ENCODE peak calls at places on chromosomes 11 and 22, in six cellular contexts. One of them, this sample, is unnamed.

GRCh38 chr11:72263363-72263762 is 19.4 kb upstream of the PHOX2A start:
- DNase-seq in spleen: no peak
- DNase-seq in fibroblast of pulmonary artery: peak
- DNase-seq in GM06990: no peak
- DNase-seq in lower leg skin: no peak
- DNase-seq in Calu3: no peak
- DNase-seq in this sample: no peak

GRCh38 chr11:112529071-112529470 is 268.4 kb upstream of the PLET1 start:
- DNase-seq in spleen: no peak
- DNase-seq in fibroblast of pulmonary artery: no peak
- DNase-seq in GM06990: no peak
- DNase-seq in lower leg skin: no peak
- DNase-seq in Calu3: no peak
- DNase-seq in this sample: no peak

GRCh38 chr22:27318516-27318915 is 483.0 kb downstream of the MN1 start:
- DNase-seq in spleen: no peak
- DNase-seq in fibroblast of pulmonary artery: peak
- DNase-seq in GM06990: no peak
- DNase-seq in lower leg skin: peak
- DNase-seq in Calu3: no peak
- DNase-seq in this sample: no peak

GRCh38 chr22:33921576-33922181 is 1.4 kb upstream of the LARGE1 start:
- DNase-seq in spleen: peak
- DNase-seq in fibroblast of pulmonary artery: peak
- DNase-seq in GM06990: peak
- DNase-seq in lower leg skin: peak
- DNase-seq in Calu3: peak
- DNase-seq in this sample: peak

GRCh38 chr11:66600219-66600923 is 7.4 kb downstream of the CCS start:
- DNase-seq in spleen: no peak
- DNase-seq in fibroblast of pulmonary artery: peak
- DNase-seq in GM06990: no peak
- DNase-seq in lower leg skin: no peak
- DNase-seq in Calu3: no peak
- DNase-seq in this sample: no peak

GRCh38 chr11:12786891-12787290 is 112.7 kb downstream of the TEAD1 start:
- DNase-seq in spleen: no peak
- DNase-seq in fibroblast of pulmonary artery: no peak
- DNase-seq in GM06990: no peak
- DNase-seq in lower leg skin: no peak
- DNase-seq in Calu3: no peak
- DNase-seq in this sample: no peak

GRCh38 chr11:125401746-125402145 is 94.3 kb downstream of the FEZ1 start:
- DNase-seq in spleen: peak
- DNase-seq in fibroblast of pulmonary artery: peak
- DNase-seq in GM06990: no peak
- DNase-seq in lower leg skin: no peak
- DNase-seq in Calu3: no peak
- DNase-seq in this sample: no peak

GRCh38 chr11:69911310-69912160 is 92.3 kb upstream of the FGF3 start:
- DNase-seq in spleen: peak
- DNase-seq in fibroblast of pulmonary artery: no peak
- DNase-seq in GM06990: no peak
- DNase-seq in lower leg skin: peak
- DNase-seq in Calu3: no peak
- DNase-seq in this sample: no peak

GRCh38 chr11:134587345-134587744 is 175.3 kb upstream of the B3GAT1 start:
- DNase-seq in spleen: no peak
- DNase-seq in fibroblast of pulmonary artery: no peak
- DNase-seq in GM06990: no peak
- DNase-seq in lower leg skin: no peak
- DNase-seq in Calu3: no peak
- DNase-seq in this sample: no peak

GRCh38 chr11:93936416-93936815 is 84.7 kb upstream of the HEPHL1 start:
- DNase-seq in spleen: no peak
- DNase-seq in fibroblast of pulmonary artery: no peak
- DNase-seq in GM06990: no peak
- DNase-seq in lower leg skin: no peak
- DNase-seq in Calu3: no peak
- DNase-seq in this sample: no peak

GRCh38 chr22:42892571-42893316 is 35.7 kb upstream of the ARFGAP3 start:
- DNase-seq in spleen: peak
- DNase-seq in fibroblast of pulmonary artery: no peak
- DNase-seq in GM06990: no peak
- DNase-seq in lower leg skin: no peak
- DNase-seq in Calu3: no peak
- DNase-seq in this sample: no peak

GRCh38 chr11:130916910-130917309 is 631 bp upstream of the SNX19 start:
- DNase-seq in spleen: peak
- DNase-seq in fibroblast of pulmonary artery: no peak
- DNase-seq in GM06990: no peak
- DNase-seq in lower leg skin: no peak
- DNase-seq in Calu3: no peak
- DNase-seq in this sample: no peak

GRCh38 chr11:66845143-66845875 is 2.1 kb downstream of the RCE1 start:
- DNase-seq in spleen: peak
- DNase-seq in fibroblast of pulmonary artery: no peak
- DNase-seq in GM06990: no peak
- DNase-seq in lower leg skin: peak
- DNase-seq in Calu3: no peak
- DNase-seq in this sample: no peak

GRCh38 chr11:129703846-129704245 is 111.8 kb upstream of the TMEM45B start:
- DNase-seq in spleen: no peak
- DNase-seq in fibroblast of pulmonary artery: peak
- DNase-seq in GM06990: no peak
- DNase-seq in lower leg skin: peak
- DNase-seq in Calu3: no peak
- DNase-seq in this sample: no peak

DNA sequence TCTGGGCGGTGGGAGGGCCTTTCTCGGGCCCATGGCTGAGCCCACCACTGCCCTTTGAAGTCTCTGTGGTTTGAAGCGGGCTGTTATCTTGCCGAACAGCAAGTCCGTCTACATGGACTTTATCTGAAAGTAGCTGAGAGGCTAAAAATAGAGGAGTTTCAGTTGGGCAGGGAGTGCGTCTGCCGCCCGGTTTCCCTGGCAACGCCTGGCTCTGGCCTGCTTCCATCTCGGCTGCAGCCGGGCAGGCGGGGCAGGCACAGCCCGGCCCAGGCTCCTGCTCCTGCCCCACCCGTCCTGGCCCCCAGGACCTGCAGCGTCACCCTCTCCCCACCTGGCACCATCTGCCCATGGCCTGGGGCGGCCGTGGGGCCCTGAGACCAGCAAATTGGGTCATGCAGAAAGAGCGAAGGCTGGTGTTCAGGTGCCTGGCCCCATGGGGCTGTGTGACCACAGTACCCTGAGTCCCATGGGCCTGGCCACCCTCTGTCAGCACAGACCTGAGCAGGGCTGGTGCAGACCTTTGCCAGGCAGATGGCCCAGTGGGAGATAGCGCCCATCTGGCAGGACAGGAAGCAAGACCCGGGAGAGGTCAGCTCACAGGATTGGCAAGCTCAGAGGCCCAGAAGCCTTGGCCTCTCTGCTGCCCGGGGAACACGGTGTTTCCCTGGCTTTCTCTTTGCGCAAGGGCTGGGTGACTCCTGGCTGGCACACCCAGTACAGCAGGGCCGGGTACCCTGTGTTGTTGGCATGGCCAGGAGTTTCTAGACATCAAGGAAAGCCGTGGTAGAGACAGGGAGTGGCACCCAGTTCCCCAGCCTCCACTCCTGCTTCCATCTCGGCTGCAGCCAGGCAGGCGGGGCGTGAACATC is 79.1 kb upstream of the KCNQ1OT1 start:
- DNase-seq in spleen: peak
- DNase-seq in fibroblast of pulmonary artery: peak
- DNase-seq in GM06990: peak
- DNase-seq in lower leg skin: peak
- DNase-seq in Calu3: peak
- DNase-seq in this sample: peak
- TF ChIP-seq CTCF in spleen: peak
- TF ChIP-seq CTCF in fibroblast of pulmonary artery: no peak
- TF ChIP-seq CTCF in GM06990: no peak
- TF ChIP-seq CTCF in lower leg skin: no peak
- TF ChIP-seq CTCF in Calu3: no peak
- TF ChIP-seq CTCF in this sample: no peak

DNA sequence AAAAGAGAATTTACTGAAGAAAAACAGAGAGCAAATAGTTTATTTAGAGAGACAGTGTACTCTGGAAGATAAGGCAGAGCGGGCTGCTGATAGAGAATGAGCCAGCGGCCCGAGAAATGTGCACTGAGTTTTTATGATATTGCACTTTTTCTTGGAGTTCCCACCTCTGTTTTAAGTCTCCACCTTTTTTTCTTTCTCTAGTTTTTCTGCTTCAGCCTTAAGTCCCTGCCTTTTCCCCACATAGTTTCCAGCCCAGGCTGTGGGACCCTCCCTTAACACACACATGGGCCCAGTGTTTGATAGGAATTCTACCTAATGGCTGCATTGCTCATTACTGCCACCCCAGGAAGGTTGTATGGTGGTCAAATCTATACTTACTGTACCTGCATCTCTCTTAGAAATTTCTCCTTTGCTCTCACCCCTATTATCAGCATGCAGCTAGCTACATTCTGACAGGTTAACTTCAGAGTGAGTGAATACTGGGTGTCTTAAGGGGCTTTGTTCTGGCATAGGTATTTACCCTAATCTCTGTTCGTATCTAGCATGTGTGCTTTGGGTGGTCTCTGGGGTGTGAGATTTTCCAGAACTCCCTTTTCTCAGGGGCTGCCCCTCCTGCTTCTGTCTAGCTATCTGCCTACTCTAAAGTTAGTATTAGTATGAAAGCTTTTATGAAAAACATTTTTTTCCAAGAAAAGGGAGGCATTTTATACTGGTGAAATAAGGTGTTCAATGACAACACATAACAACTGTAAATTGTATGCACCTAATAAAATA is 127.3 kb upstream of the TOP3B start:
- DNase-seq in spleen: no peak
- DNase-seq in fibroblast of pulmonary artery: no peak
- DNase-seq in GM06990: no peak
- DNase-seq in lower leg skin: no peak
- DNase-seq in Calu3: no peak
- DNase-seq in this sample: no peak
- TF ChIP-seq CTCF in spleen: no peak
- TF ChIP-seq CTCF in fibroblast of pulmonary artery: peak
- TF ChIP-seq CTCF in GM06990: peak
- TF ChIP-seq CTCF in lower leg skin: no peak
- TF ChIP-seq CTCF in Calu3: peak
- TF ChIP-seq CTCF in this sample: peak

GRCh38 chr22:28769394-28770085 is 3.0 kb upstream of the CCDC117 start:
- DNase-seq in spleen: peak
- DNase-seq in fibroblast of pulmonary artery: no peak
- DNase-seq in GM06990: no peak
- DNase-seq in lower leg skin: peak
- DNase-seq in Calu3: no peak
- DNase-seq in this sample: no peak

GRCh38 chr22:28774378-28774777 is 1.9 kb downstream of the CCDC117 start:
- DNase-seq in spleen: peak
- DNase-seq in fibroblast of pulmonary artery: no peak
- DNase-seq in GM06990: no peak
- DNase-seq in lower leg skin: peak
- DNase-seq in Calu3: no peak
- DNase-seq in this sample: no peak

GRCh38 chr22:28773461-28773867 is 969 bp downstream of the CCDC117 start:
- DNase-seq in spleen: no peak
- DNase-seq in fibroblast of pulmonary artery: peak
- DNase-seq in GM06990: peak
- DNase-seq in lower leg skin: no peak
- DNase-seq in Calu3: no peak
- DNase-seq in this sample: peak

GRCh38 chr22:28771195-28771791 is 1.2 kb upstream of the CCDC117 start:
- DNase-seq in spleen: no peak
- DNase-seq in fibroblast of pulmonary artery: no peak
- DNase-seq in GM06990: no peak
- DNase-seq in lower leg skin: peak
- DNase-seq in Calu3: no peak
- DNase-seq in this sample: no peak

GRCh38 chr22:28772633-28773460 is at the start of gene CCDC117:
- DNase-seq in spleen: peak
- DNase-seq in fibroblast of pulmonary artery: peak
- DNase-seq in GM06990: peak
- DNase-seq in lower leg skin: peak
- DNase-seq in Calu3: peak
- DNase-seq in this sample: peak
- TF ChIP-seq CTCF in spleen: peak
- TF ChIP-seq CTCF in fibroblast of pulmonary artery: no peak
- TF ChIP-seq CTCF in GM06990: no peak
- TF ChIP-seq CTCF in lower leg skin: no peak
- TF ChIP-seq CTCF in Calu3: peak
- TF ChIP-seq CTCF in this sample: peak

GRCh38 chr11:75497788-75498404 is 27.8 kb downstream of the GDPD5 start:
- DNase-seq in spleen: no peak
- DNase-seq in fibroblast of pulmonary artery: no peak
- DNase-seq in GM06990: no peak
- DNase-seq in lower leg skin: no peak
- DNase-seq in Calu3: no peak
- DNase-seq in this sample: no peak

GRCh38 chr11:75498556-75499255 is 27.0 kb downstream of the GDPD5 start:
- DNase-seq in spleen: no peak
- DNase-seq in fibroblast of pulmonary artery: no peak
- DNase-seq in GM06990: no peak
- DNase-seq in lower leg skin: no peak
- DNase-seq in Calu3: no peak
- DNase-seq in this sample: no peak

GRCh38 chr11:75492181-75492820 is 33.4 kb downstream of the GDPD5 start:
- DNase-seq in spleen: peak
- DNase-seq in fibroblast of pulmonary artery: no peak
- DNase-seq in GM06990: peak
- DNase-seq in lower leg skin: no peak
- DNase-seq in Calu3: peak
- DNase-seq in this sample: peak

GRCh38 chr11:75499423-75500305 is 26.1 kb downstream of the GDPD5 start:
- DNase-seq in spleen: no peak
- DNase-seq in fibroblast of pulmonary artery: peak
- DNase-seq in GM06990: no peak
- DNase-seq in lower leg skin: peak
- DNase-seq in Calu3: no peak
- DNase-seq in this sample: no peak

DNA sequence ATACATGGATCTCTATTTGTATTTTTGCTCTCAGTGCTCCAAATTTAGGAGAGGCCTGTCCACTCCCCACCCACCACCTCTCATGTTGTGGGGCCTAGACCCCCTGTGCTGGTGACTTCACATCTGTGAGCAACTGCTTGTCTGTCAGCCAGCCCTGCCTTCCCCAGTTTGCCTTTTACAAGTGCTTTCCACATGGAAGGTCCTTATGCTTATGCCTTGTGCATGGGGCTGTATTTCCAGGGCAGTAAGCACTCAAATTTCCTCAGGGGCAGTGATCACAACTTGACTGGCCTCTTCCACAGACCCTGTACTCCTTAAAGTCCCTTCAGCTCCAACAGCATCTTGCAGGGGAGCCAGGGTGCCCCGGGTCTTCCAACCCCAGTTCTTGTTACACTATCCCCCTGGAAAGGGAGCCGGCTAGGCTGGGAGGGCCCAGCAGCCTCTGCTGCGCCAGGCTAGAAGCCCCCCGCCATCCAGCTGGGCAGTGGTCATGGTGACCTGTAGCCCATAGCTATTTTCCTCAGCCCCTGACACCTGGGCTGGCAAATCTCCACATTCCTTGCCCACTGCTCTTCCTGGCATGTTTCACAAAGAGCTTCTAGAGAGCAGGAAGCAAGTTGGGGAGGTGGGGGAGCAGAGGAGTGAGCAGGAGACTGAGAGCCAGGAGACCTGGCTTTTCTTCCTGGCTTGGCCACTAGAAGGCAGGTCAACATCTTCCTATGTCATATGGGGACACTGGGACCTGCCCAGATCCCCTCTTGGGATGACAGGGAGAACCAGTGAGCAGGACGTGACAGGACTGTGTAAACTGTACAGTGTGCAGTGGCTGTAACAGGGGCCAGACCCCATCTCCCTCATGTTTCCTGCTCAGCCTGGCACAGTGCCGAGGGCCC is 29.7 kb downstream of the GDPD5 start:
- DNase-seq in spleen: no peak
- DNase-seq in fibroblast of pulmonary artery: no peak
- DNase-seq in GM06990: no peak
- DNase-seq in lower leg skin: no peak
- DNase-seq in Calu3: no peak
- DNase-seq in this sample: no peak
- TF ChIP-seq CTCF in spleen: no peak
- TF ChIP-seq CTCF in fibroblast of pulmonary artery: peak
- TF ChIP-seq CTCF in GM06990: no peak
- TF ChIP-seq CTCF in lower leg skin: no peak
- TF ChIP-seq CTCF in Calu3: no peak
- TF ChIP-seq CTCF in this sample: no peak